ENCODE peak calls at places on chromosomes 13 and 19, in seven cellular contexts. One of them, this sample, is unnamed.

GRCh38 chr13:27663947-27664346 is 42.3 kb downstream of the POLR1D start:
- DNase-seq in AG10803: no peak
- DNase-seq in Right ventricle myocardium superior: no peak
- DNase-seq in HFFc6: no peak
- DNase-seq in NCI-H1417: no peak
- DNase-seq in AML-193: no peak
- DNase-seq in cerebellum: no peak
- DNase-seq in this sample: no peak

GRCh38 chr13:97849305-97849704 is 104.2 kb upstream of the IPO5 start:
- DNase-seq in AG10803: peak
- DNase-seq in Right ventricle myocardium superior: no peak
- DNase-seq in HFFc6: peak
- DNase-seq in NCI-H1417: peak
- DNase-seq in AML-193: no peak
- DNase-seq in cerebellum: no peak
- DNase-seq in this sample: peak

GRCh38 chr13:114282143-114282685 is 813 bp downstream of the UPF3A start:
- DNase-seq in AG10803: no peak
- DNase-seq in Right ventricle myocardium superior: peak
- DNase-seq in HFFc6: peak
- DNase-seq in NCI-H1417: peak
- DNase-seq in AML-193: peak
- DNase-seq in cerebellum: peak
- DNase-seq in this sample: no peak

GRCh38 chr19:29672319-29672932 is 7.2 kb downstream of the PLEKHF1 start:
- DNase-seq in AG10803: no peak
- DNase-seq in Right ventricle myocardium superior: no peak
- DNase-seq in HFFc6: no peak
- DNase-seq in NCI-H1417: no peak
- DNase-seq in AML-193: no peak
- DNase-seq in cerebellum: no peak
- DNase-seq in this sample: no peak

GRCh38 chr19:45878043-45878794 is 7.7 kb downstream of the IRF2BP1 start:
- DNase-seq in AG10803: no peak
- DNase-seq in Right ventricle myocardium superior: no peak
- DNase-seq in HFFc6: no peak
- DNase-seq in NCI-H1417: no peak
- DNase-seq in AML-193: no peak
- DNase-seq in cerebellum: no peak
- DNase-seq in this sample: no peak

GRCh38 chr19:18253716-18254115 is 20.5 kb downstream of the IQCN start:
- DNase-seq in AG10803: no peak
- DNase-seq in Right ventricle myocardium superior: no peak
- DNase-seq in HFFc6: no peak
- DNase-seq in NCI-H1417: no peak
- DNase-seq in AML-193: peak
- DNase-seq in cerebellum: no peak
- DNase-seq in this sample: no peak

GRCh38 chr13:33676700-33677048 is 141.3 kb upstream of the RFC3 start:
- DNase-seq in AG10803: peak
- DNase-seq in Right ventricle myocardium superior: peak
- DNase-seq in HFFc6: peak
- DNase-seq in NCI-H1417: peak
- DNase-seq in AML-193: peak
- DNase-seq in cerebellum: peak
- DNase-seq in this sample: peak

GRCh38 chr13:45847554-45848224 is 3.9 kb downstream of the SIAH3 start:
- DNase-seq in AG10803: no peak
- DNase-seq in Right ventricle myocardium superior: peak
- DNase-seq in HFFc6: no peak
- DNase-seq in NCI-H1417: no peak
- DNase-seq in AML-193: peak
- DNase-seq in cerebellum: no peak
- DNase-seq in this sample: no peak

GRCh38 chr13:50826035-50826434 is 17.5 kb downstream of the DLEU7 start:
- DNase-seq in AG10803: no peak
- DNase-seq in Right ventricle myocardium superior: no peak
- DNase-seq in HFFc6: no peak
- DNase-seq in NCI-H1417: no peak
- DNase-seq in AML-193: no peak
- DNase-seq in cerebellum: no peak
- DNase-seq in this sample: no peak

GRCh38 chr13:106152047-106152446 is 383.4 kb downstream of the EFNB2 start:
- DNase-seq in AG10803: no peak
- DNase-seq in Right ventricle myocardium superior: no peak
- DNase-seq in HFFc6: no peak
- DNase-seq in NCI-H1417: no peak
- DNase-seq in AML-193: no peak
- DNase-seq in cerebellum: no peak
- DNase-seq in this sample: no peak

GRCh38 chr19:12836529-12836863 is 1.8 kb upstream of the MAST1 start:
- DNase-seq in AG10803: no peak
- DNase-seq in Right ventricle myocardium superior: no peak
- DNase-seq in HFFc6: no peak
- DNase-seq in NCI-H1417: no peak
- DNase-seq in AML-193: no peak
- DNase-seq in cerebellum: no peak
- DNase-seq in this sample: no peak

GRCh38 chr13:31005066-31005465 is 72.6 kb downstream of the TEX26 start:
- DNase-seq in AG10803: no peak
- DNase-seq in Right ventricle myocardium superior: no peak
- DNase-seq in HFFc6: no peak
- DNase-seq in NCI-H1417: no peak
- DNase-seq in AML-193: no peak
- DNase-seq in cerebellum: no peak
- DNase-seq in this sample: no peak

GRCh38 chr19:13103961-13104847 is 1.5 kb upstream of the LYL1 start:
- DNase-seq in AG10803: no peak
- DNase-seq in Right ventricle myocardium superior: peak
- DNase-seq in HFFc6: no peak
- DNase-seq in NCI-H1417: no peak
- DNase-seq in AML-193: peak
- DNase-seq in cerebellum: peak
- DNase-seq in this sample: peak

GRCh38 chr19:6060600-6061391 is 49.5 kb downstream of the RFX2 start:
- DNase-seq in AG10803: peak
- DNase-seq in Right ventricle myocardium superior: no peak
- DNase-seq in HFFc6: peak
- DNase-seq in NCI-H1417: no peak
- DNase-seq in AML-193: no peak
- DNase-seq in cerebellum: no peak
- DNase-seq in this sample: no peak

GRCh38 chr19:6767357-6768235 is at the start of gene SH2D3A:
- DNase-seq in AG10803: no peak
- DNase-seq in Right ventricle myocardium superior: peak
- DNase-seq in HFFc6: no peak
- DNase-seq in NCI-H1417: peak
- DNase-seq in AML-193: peak
- DNase-seq in cerebellum: no peak
- DNase-seq in this sample: peak

GRCh38 chr19:7636691-7637373 is at the start of gene STXBP2:
- DNase-seq in AG10803: no peak
- DNase-seq in Right ventricle myocardium superior: peak
- DNase-seq in HFFc6: no peak
- DNase-seq in NCI-H1417: peak
- DNase-seq in AML-193: peak
- DNase-seq in cerebellum: no peak
- DNase-seq in this sample: peak

GRCh38 chr13:35489050-35489449 is 12.6 kb upstream of the MAB21L1 start:
- DNase-seq in AG10803: peak
- DNase-seq in Right ventricle myocardium superior: no peak
- DNase-seq in HFFc6: no peak
- DNase-seq in NCI-H1417: no peak
- DNase-seq in AML-193: no peak
- DNase-seq in cerebellum: no peak
- DNase-seq in this sample: no peak

GRCh38 chr19:53953383-53953782 is 9.4 kb upstream of the CACNG8 start:
- DNase-seq in AG10803: no peak
- DNase-seq in Right ventricle myocardium superior: no peak
- DNase-seq in HFFc6: no peak
- DNase-seq in NCI-H1417: no peak
- DNase-seq in AML-193: no peak
- DNase-seq in cerebellum: no peak
- DNase-seq in this sample: no peak

GRCh38 chr13:36673838-36674326 is at the start of gene SERTM1:
- DNase-seq in AG10803: no peak
- DNase-seq in Right ventricle myocardium superior: peak
- DNase-seq in HFFc6: no peak
- DNase-seq in NCI-H1417: peak
- DNase-seq in AML-193: no peak
- DNase-seq in cerebellum: no peak
- DNase-seq in this sample: no peak

GRCh38 chr13:26050568-26051230 is 1.1 kb downstream of the SHISA2 start:
- DNase-seq in AG10803: no peak
- DNase-seq in Right ventricle myocardium superior: peak
- DNase-seq in HFFc6: no peak
- DNase-seq in NCI-H1417: peak
- DNase-seq in AML-193: no peak
- DNase-seq in cerebellum: no peak
- DNase-seq in this sample: no peak

GRCh38 chr13:40158218-40158617 is 502.8 kb downstream of the COG6 start:
- DNase-seq in AG10803: no peak
- DNase-seq in Right ventricle myocardium superior: no peak
- DNase-seq in HFFc6: no peak
- DNase-seq in NCI-H1417: no peak
- DNase-seq in AML-193: no peak
- DNase-seq in cerebellum: no peak
- DNase-seq in this sample: no peak

GRCh38 chr13:21234537-21234936 is 58.1 kb downstream of the MRPL57 start:
- DNase-seq in AG10803: peak
- DNase-seq in Right ventricle myocardium superior: no peak
- DNase-seq in HFFc6: peak
- DNase-seq in NCI-H1417: peak
- DNase-seq in AML-193: no peak
- DNase-seq in cerebellum: no peak
- DNase-seq in this sample: no peak

GRCh38 chr19:50190439-50190891 is 13.0 kb upstream of the MYH14 start:
- DNase-seq in AG10803: no peak
- DNase-seq in Right ventricle myocardium superior: no peak
- DNase-seq in HFFc6: no peak
- DNase-seq in NCI-H1417: no peak
- DNase-seq in AML-193: no peak
- DNase-seq in cerebellum: no peak
- DNase-seq in this sample: no peak

GRCh38 chr19:7426986-7427385 is 61.8 kb downstream of the PEX11G start:
- DNase-seq in AG10803: no peak
- DNase-seq in Right ventricle myocardium superior: no peak
- DNase-seq in HFFc6: no peak
- DNase-seq in NCI-H1417: no peak
- DNase-seq in AML-193: no peak
- DNase-seq in cerebellum: no peak
- DNase-seq in this sample: no peak

GRCh38 chr13:76129305-76130040 is 493.3 kb downstream of the LMO7 start:
- DNase-seq in AG10803: no peak
- DNase-seq in Right ventricle myocardium superior: no peak
- DNase-seq in HFFc6: no peak
- DNase-seq in NCI-H1417: no peak
- DNase-seq in AML-193: no peak
- DNase-seq in cerebellum: no peak
- DNase-seq in this sample: no peak

GRCh38 chr13:76693086-76693485 is 193.1 kb downstream of the KCTD12 start:
- DNase-seq in AG10803: no peak
- DNase-seq in Right ventricle myocardium superior: no peak
- DNase-seq in HFFc6: no peak
- DNase-seq in NCI-H1417: no peak
- DNase-seq in AML-193: no peak
- DNase-seq in cerebellum: no peak
- DNase-seq in this sample: no peak

GRCh38 chr19:34556500-34556899 is 74.9 kb downstream of the WTIP start:
- DNase-seq in AG10803: peak
- DNase-seq in Right ventricle myocardium superior: no peak
- DNase-seq in HFFc6: no peak
- DNase-seq in NCI-H1417: no peak
- DNase-seq in AML-193: peak
- DNase-seq in cerebellum: no peak
- DNase-seq in this sample: no peak

GRCh38 chr13:70959376-70959775 is 851.1 kb upstream of the KLHL1 start:
- DNase-seq in AG10803: no peak
- DNase-seq in Right ventricle myocardium superior: no peak
- DNase-seq in HFFc6: no peak
- DNase-seq in NCI-H1417: no peak
- DNase-seq in AML-193: peak
- DNase-seq in cerebellum: no peak
- DNase-seq in this sample: no peak

GRCh38 chr13:49620170-49620621 is 8.1 kb upstream of the ARL11 start:
- DNase-seq in AG10803: no peak
- DNase-seq in Right ventricle myocardium superior: no peak
- DNase-seq in HFFc6: no peak
- DNase-seq in NCI-H1417: no peak
- DNase-seq in AML-193: peak
- DNase-seq in cerebellum: no peak
- DNase-seq in this sample: no peak

This sample was measured in A549.